ENCODE peak calls at places on chromosomes 6 and 20, in eight cellular contexts. N is activated T-helper 1 cell treated with anti-CD3 and anti-CD28 coated beads, Interleukin-2, amount 50 U/mL, for 16 hours; T is CD8-positive, alpha-beta memory T cell; Q is stimulated activated CD8-positive, alpha-beta memory T cell treated with anti-CD3 and anti-CD28 coated beads, Interleukin-15, amount 100 ng/mL, for 24 hours; W is ovary; G is DMS 273 treated with DMSO at 0.1 percent for 48 hours; E is AG04449; O is Caki2. A is an unnamed sample.

GRCh38 chr6:160010067-160010466 is 41.2 kb downstream of the IGF2R start:
- DNase-seq in N (no peak), W (no peak), E (peak; percentile 70), Q (no peak), T (no peak), O (no peak), G (no peak), A (no peak)

GRCh38 chr6:10316327-10316726 is 98.5 kb downstream of the TFAP2A start:
- DNase-seq in G (no peak), W (no peak), Q (no peak), T (no peak), E (peak; percentile 42), N (no peak), O (peak; percentile 80), A (no peak)

GRCh38 chr20:63976980-63977391 is 2.5 kb downstream of the SAMD10 start:
- DNase-seq in N (no peak), E (no peak), T (no peak), Q (no peak), G (no peak), O (no peak), W (no peak), A (no peak)

GRCh38 chr6:168231393-168231957 is 88.1 kb downstream of the DACT2 start:
- DNase-seq in G (no peak), O (no peak), Q (no peak), N (no peak), W (no peak), E (no peak), T (no peak), A (no peak)

GRCh38 chr6:4446982-4447381 is 311.6 kb upstream of the ECI2 start:
- DNase-seq in N (no peak), T (no peak), G (no peak), W (no peak), O (no peak), E (peak; percentile 23), Q (no peak), A (no peak)

GRCh38 chr6:135606392-135606791 is 108.9 kb upstream of the AHI1 start:
- DNase-seq in E (no peak), Q (no peak), N (no peak), G (no peak), T (no peak), O (no peak), W (no peak), A (no peak)

GRCh38 chr6:43951756-43952675 is 175.2 kb downstream of the MRPL14 start:
- DNase-seq in G (no peak), N (no peak), E (no peak), T (no peak), O (no peak), Q (no peak), W (no peak), A (no peak)

GRCh38 chr20:44784688-44785087 is 25.7 kb downstream of the RIMS4 start:
- DNase-seq in Q (no peak), T (no peak), E (no peak), G (no peak), N (no peak), W (no peak), O (no peak), A (no peak)

GRCh38 chr6:490251-491037 is 98.9 kb downstream of the IRF4 start:
- DNase-seq in Q (no peak), O (no peak), N (no peak), E (no peak), W (no peak), G (no peak), T (no peak), A (no peak)

GRCh38 chr6:136643850-136644596 is 93.8 kb upstream of the MAP7 start:
- DNase-seq in E (peak; percentile 46), G (peak; percentile 60), O (peak; percentile 88), N (peak; percentile 72), W (peak; percentile 93), T (peak; percentile 73), Q (peak; percentile 65), A (peak; percentile 60)

GRCh38 chr6:118080547-118080946 is 173.5 kb downstream of the SLC35F1 start:
- DNase-seq in N (no peak), E (no peak), T (no peak), W (no peak), Q (no peak), G (peak; percentile 0), O (no peak), A (no peak)

GRCh38 chr6:3784423-3784822 is 32.9 kb upstream of the PXDC1 start:
- DNase-seq in N (no peak), W (no peak), T (no peak), E (no peak), O (no peak), Q (no peak), G (no peak), A (no peak)

GRCh38 chr6:15090745-15091384 is 155.0 kb upstream of the JARID2 start:
- DNase-seq in Q (no peak), O (no peak), G (no peak), T (no peak), W (no peak), E (no peak), N (no peak), A (no peak)

GRCh38 chr20:7015257-7015656 is 247.8 kb downstream of the BMP2 start:
- DNase-seq in T (no peak), W (no peak), Q (no peak), E (no peak), O (no peak), N (no peak), G (no peak), A (no peak)

GRCh38 chr6:7979831-7980230 is 69.2 kb upstream of the TXNDC5 start:
- DNase-seq in E (no peak), W (no peak), G (no peak), Q (no peak), O (no peak), T (no peak), N (no peak), A (no peak)

GRCh38 chr6:71391126-71391525 is 102.5 kb downstream of the OGFRL1 start:
- DNase-seq in E (no peak), W (no peak), T (no peak), O (no peak), N (no peak), Q (no peak), G (no peak), A (no peak)

GRCh38 chr6:32947552-32948465 is 5.1 kb downstream of the HLA-DMA start:
- DNase-seq in E (no peak), G (no peak), Q (no peak), O (peak; percentile 62), W (no peak), T (peak; percentile 18), N (no peak), A (no peak)

GRCh38 chr6:9799582-9799981 is 615.3 kb downstream of the TFAP2A start:
- DNase-seq in W (no peak), Q (no peak), N (no peak), O (no peak), E (no peak), T (no peak), G (no peak), A (no peak)

GRCh38 chr20:64111841-64112641 is 4.7 kb upstream of the NPBWR2 start:
- DNase-seq in E (no peak), W (peak; percentile 19), T (no peak), O (no peak), Q (no peak), N (peak; percentile 2), G (no peak), A (no peak)

GRCh38 chr20:63530788-63531160 is 6.4 kb downstream of the PTK6 start:
- DNase-seq in G (no peak), E (no peak), T (no peak), N (no peak), O (no peak), W (no peak), Q (no peak), A (no peak)

GRCh38 chr20:24753136-24753535 is 195.9 kb upstream of the CST7 start:
- DNase-seq in N (no peak), T (no peak), W (no peak), G (no peak), Q (no peak), O (no peak), E (no peak), A (no peak)

GRCh38 chr6:30500421-30501069 is 11.2 kb downstream of the HLA-E start:
- DNase-seq in W (no peak), G (no peak), T (no peak), N (no peak), O (no peak), E (no peak), Q (no peak), A (no peak)

GRCh38 chr20:51481311-51481997 is 61.1 kb downstream of the NFATC2 start:
- DNase-seq in E (no peak), N (no peak), O (no peak), W (no peak), G (no peak), T (peak; percentile 40), Q (no peak), A (no peak)

GRCh38 chr6:161327360-161327953 is 53.6 kb upstream of the AGPAT4 start:
- DNase-seq in N (no peak), E (no peak), Q (no peak), T (no peak), O (no peak), W (no peak), G (no peak), A (no peak)